ENCODE peak calls at places on chromosomes 4 and X, in ten cellular contexts. I is mesothelial cell of epicardium; O is CD4-positive, alpha-beta T cell; Z is mucosa of descending colon; U is progenitor cell of endocrine pancreas; W is heart left ventricle; B is dorsolateral prefrontal cortex; A is BE2C; E is neural crest cell; G is heart right ventricle. L is an unnamed sample.

GRCh38 chrX:48003367-48003757 is 427 bp downstream of the ZNF182 start:
- DNase-seq in I (no peak), O (no peak), Z (no peak), U (no peak), W (no peak), B (no peak), A (no peak), E (no peak), G (no peak), L (no peak)

GRCh38 chrX:80266979-80267378 is 153.3 kb upstream of the TENT5D start:
- DNase-seq in I (no peak), O (no peak), Z (no peak), U (no peak), W (no peak), B (no peak), A (no peak), E (no peak), G (no peak), L (no peak)

GRCh38 chr4:189940178-189941004 is at the start of gene FRG1:
- DNase-seq in I (peak), O (peak), Z (peak), U (peak), W (peak), B (peak), A (peak), E (peak), G (peak), L (peak)

GRCh38 chrX:96987228-96987627 is 103.5 kb downstream of the RPA4 start:
- DNase-seq in I (no peak), O (no peak), Z (no peak), U (no peak), W (no peak), B (no peak), A (no peak), E (no peak), G (no peak), L (no peak)

GRCh38 chr4:138789796-138790195 is 225.8 kb upstream of the NOCT start:
- DNase-seq in I (no peak), O (no peak), Z (no peak), U (no peak), W (no peak), B (no peak), A (no peak), E (no peak), G (no peak), L (no peak)

GRCh38 chr4:72496119-72496518 is 72.9 kb downstream of the ADAMTS3 start:
- DNase-seq in I (no peak), O (no peak), Z (no peak), U (no peak), W (no peak), B (no peak), A (no peak), E (no peak), G (no peak), L (no peak)

GRCh38 chr4:189800545-189801088 is 140.1 kb upstream of the FRG1 start:
- DNase-seq in I (no peak), O (no peak), Z (no peak), U (no peak), W (no peak), B (no peak), A (no peak), E (no peak), G (no peak), L (no peak)

GRCh38 chr4:54784188-54784671 is 126.5 kb downstream of the KIT start:
- DNase-seq in I (peak), O (no peak), Z (peak), U (no peak), W (peak), B (peak), A (no peak), E (no peak), G (peak), L (no peak)

GRCh38 chr4:40969499-40969898 is 219.7 kb downstream of the NSUN7 start:
- DNase-seq in I (no peak), O (no peak), Z (no peak), U (no peak), W (no peak), B (no peak), A (no peak), E (no peak), G (no peak), L (no peak)

GRCh38 chr4:14916554-14917304 is 85.6 kb upstream of the CPEB2 start:
- DNase-seq in I (no peak), O (no peak), Z (no peak), U (no peak), W (no peak), B (no peak), A (no peak), E (no peak), G (no peak), L (no peak)

GRCh38 chr4:74473155-74473811 is 28.3 kb downstream of the AREG start:
- DNase-seq in I (no peak), O (no peak), Z (no peak), U (no peak), W (no peak), B (no peak), A (no peak), E (no peak), G (no peak), L (no peak)

GRCh38 chrX:48697182-48697727 is 721 bp downstream of the SUV39H1 start:
- DNase-seq in I (no peak), O (no peak), Z (no peak), U (no peak), W (no peak), B (no peak), A (no peak), E (no peak), G (no peak), L (no peak)

GRCh38 chr4:41143721-41144379 is 70.5 kb downstream of the APBB2 start:
- DNase-seq in I (no peak), O (no peak), Z (no peak), U (no peak), W (no peak), B (no peak), A (no peak), E (no peak), G (no peak), L (no peak)

GRCh38 chrX:50067435-50068292 is 133.1 kb downstream of the AKAP4 start:
- DNase-seq in I (no peak), O (no peak), Z (peak), U (peak), W (no peak), B (peak), A (peak), E (peak), G (no peak), L (peak)

GRCh38 chr4:55561884-55562283 is 15.2 kb upstream of the CLOCK start:
- DNase-seq in I (no peak), O (no peak), Z (no peak), U (no peak), W (no peak), B (no peak), A (no peak), E (no peak), G (no peak), L (no peak)

GRCh38 chrX:45623266-45623665 is 422.6 kb upstream of the DIPK2B start:
- DNase-seq in I (no peak), O (no peak), Z (no peak), U (no peak), W (no peak), B (no peak), A (no peak), E (no peak), G (no peak), L (no peak)

GRCh38 chrX:74804574-74804973 is 120.7 kb downstream of the NEXMIF start:
- DNase-seq in I (no peak), O (no peak), Z (peak), U (no peak), W (no peak), B (no peak), A (no peak), E (no peak), G (no peak), L (no peak)

GRCh38 chr4:110640608-110641007 is 17.7 kb upstream of the PITX2 start:
- DNase-seq in I (no peak), O (no peak), Z (no peak), U (no peak), W (no peak), B (no peak), A (no peak), E (no peak), G (no peak), L (no peak)

GRCh38 chr4:140076307-140076706 is 77.7 kb downstream of the MAML3 start:
- DNase-seq in I (no peak), O (no peak), Z (no peak), U (no peak), W (no peak), B (no peak), A (no peak), E (no peak), G (no peak), L (no peak)

GRCh38 chrX:132592880-132593279 is 104.0 kb upstream of the MBNL3 start:
- DNase-seq in I (no peak), O (no peak), Z (peak), U (no peak), W (no peak), B (no peak), A (peak), E (peak), G (no peak), L (peak)
- TF ChIP-seq CTCF in I (no peak), O (no peak), Z (no peak), U (peak), W (peak), B (peak), A (peak), E (peak), G (peak), L (no peak)

GRCh38 chrX:34275710-34276109 is 143.6 kb upstream of the FAM47A start:
- DNase-seq in I (no peak), O (no peak), Z (no peak), U (no peak), W (no peak), B (no peak), A (no peak), E (no peak), G (no peak), L (peak)
- TF ChIP-seq CTCF in I (peak), O (no peak), Z (no peak), U (peak), W (no peak), B (peak), A (no peak), E (peak), G (no peak), L (no peak)

GRCh38 chrX:15930585-15930984 is 76.0 kb upstream of the AP1S2 start:
- DNase-seq in I (no peak), O (no peak), Z (no peak), U (no peak), W (no peak), B (no peak), A (no peak), E (no peak), G (no peak), L (no peak)
- TF ChIP-seq CTCF in I (no peak), O (no peak), Z (no peak), U (peak), W (peak), B (no peak), A (peak), E (peak), G (peak), L (no peak)

GRCh38 chr4:105471566-105472176 is 2.2 kb downstream of the PPA2 start:
- DNase-seq in I (no peak), O (peak), Z (peak), U (peak), W (no peak), B (no peak), A (peak), E (peak), G (no peak), L (peak)

GRCh38 chr4:105472871-105473339 is 957 bp downstream of the PPA2 start:
- DNase-seq in I (no peak), O (no peak), Z (no peak), U (no peak), W (no peak), B (no peak), A (no peak), E (no peak), G (no peak), L (no peak)

GRCh38 chr4:105473340-105474109 is at the start of gene PPA2:
- DNase-seq in I (peak), O (peak), Z (peak), U (peak), W (peak), B (peak), A (peak), E (peak), G (peak), L (peak)

GRCh38 chr4:105474110-105474518 is 252 bp upstream of the PPA2 start:
- DNase-seq in I (peak), O (no peak), Z (peak), U (no peak), W (peak), B (no peak), A (no peak), E (peak), G (peak), L (peak)
- TF ChIP-seq CTCF in I (peak), O (peak), Z (peak), U (peak), W (peak), B (peak), A (peak), E (peak), G (peak), L (peak)

GRCh38 chrX:19194285-19195242 is 72.3 kb upstream of the ADGRG2 start:
- DNase-seq in I (no peak), O (no peak), Z (no peak), U (no peak), W (no peak), B (no peak), A (no peak), E (no peak), G (no peak), L (no peak)
- TF ChIP-seq CTCF in I (no peak), O (no peak), Z (no peak), U (no peak), W (no peak), B (no peak), A (no peak), E (no peak), G (no peak), L (no peak)

GRCh38 chrX:21975242-21975641 is 34.7 kb downstream of the SMS start:
- DNase-seq in I (no peak), O (no peak), Z (no peak), U (no peak), W (no peak), B (no peak), A (no peak), E (no peak), G (no peak), L (no peak)

GRCh38 chrX:21973321-21974010 is 33.0 kb downstream of the SMS start:
- DNase-seq in I (no peak), O (no peak), Z (no peak), U (no peak), W (no peak), B (no peak), A (no peak), E (no peak), G (no peak), L (no peak)

GRCh38 chrX:21974011-21974385 is 33.5 kb downstream of the SMS start:
- DNase-seq in I (no peak), O (no peak), Z (peak), U (no peak), W (no peak), B (no peak), A (no peak), E (no peak), G (no peak), L (no peak)

GRCh38 chrX:21972046-21972445 is 31.5 kb downstream of the SMS start:
- DNase-seq in I (no peak), O (no peak), Z (peak), U (no peak), W (no peak), B (no peak), A (no peak), E (no peak), G (no peak), L (no peak)

DNA sequence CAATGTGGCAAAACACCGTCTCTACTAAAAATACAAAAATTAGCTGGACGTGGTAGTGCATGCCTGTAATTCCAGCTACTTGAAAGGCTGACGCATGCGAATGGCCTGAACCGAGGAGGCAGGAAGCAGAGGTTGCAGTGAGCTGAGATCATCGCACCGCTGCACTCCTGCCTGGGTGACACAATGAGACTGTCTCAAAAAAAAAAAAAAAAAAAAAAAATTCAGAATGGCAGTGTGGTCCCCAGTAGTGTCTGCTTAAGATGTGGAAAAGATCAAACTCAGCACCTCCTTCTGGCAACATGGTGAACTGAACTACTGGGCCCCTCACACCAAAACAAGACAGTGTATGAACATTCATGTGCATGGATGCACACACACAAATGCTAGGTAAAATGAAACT is 32.2 kb downstream of the SMS start:
- DNase-seq in I (no peak), O (peak), Z (no peak), U (no peak), W (no peak), B (no peak), A (no peak), E (no peak), G (no peak), L (no peak)
- TF ChIP-seq CTCF in I (no peak), O (no peak), Z (no peak), U (peak), W (no peak), B (no peak), A (peak), E (peak), G (no peak), L (no peak)

L was measured in endothelial cell.